ENCODE peak calls at places on chromosomes 3 and 15, in seven cellular contexts. N is astrocyte of the spinal cord; D is NCI-H226; U is activated T-helper 2 cell treated with anti-CD3 and anti-CD28 coated beads, Interferon-gamma antibody, Interleukin-2, Interleukin-4, amounts not matched to agents 10 μg/mL and 5 μg/mL and 100 μg/mL, durations not matched to agents 14 hours and 24 hours and 36 hours; P is NCI-H146; L is tibial artery; J is stimulated activated CD4-positive, alpha-beta T cell treated with anti-CD3 and anti-CD28 coated beads, TNF-alpha, amount 100 ng/mL, for 24 hours. I is an unnamed sample.

GRCh38 chr3:63043631-63044030 is 168.4 kb upstream of the CADPS start:
- DNase-seq in N (peak; percentile 47), D (no peak), U (no peak), P (no peak), L (no peak), J (no peak), I (no peak)

GRCh38 chr3:98560911-98561310 is 29.1 kb downstream of the GPR15 start:
- DNase-seq in N (no peak), D (no peak), U (no peak), P (no peak), L (no peak), J (no peak), I (no peak)

GRCh38 chr3:127606086-127606805 is 8.0 kb downstream of the MCM2 start:
- DNase-seq in N (no peak), D (no peak), U (no peak), P (no peak), L (no peak), J (no peak), I (no peak)

GRCh38 chr3:104723000-104723399 is 643.7 kb upstream of the ALCAM start:
- DNase-seq in N (no peak), D (no peak), U (no peak), P (no peak), L (no peak), J (no peak), I (no peak)

GRCh38 chr3:11289864-11290263 is 17.7 kb downstream of the ATG7 start:
- DNase-seq in N (no peak), D (no peak), U (no peak), P (no peak), L (no peak), J (no peak), I (no peak)

GRCh38 chr15:67089218-67090193 is 24.1 kb downstream of the SMAD3 start:
- DNase-seq in N (peak; percentile 76), D (peak; percentile 94), U (no peak), P (no peak), L (no peak), J (no peak), I (no peak)

GRCh38 chr15:22895465-22896190 is 57.2 kb downstream of the NIPA2 start:
- DNase-seq in N (peak; percentile 31), D (peak; percentile 71), U (no peak), P (no peak), L (no peak), J (no peak), I (no peak)

GRCh38 chr15:30791776-30792175 is 111.9 kb upstream of the FAN1 start:
- DNase-seq in N (no peak), D (no peak), U (no peak), P (no peak), L (no peak), J (no peak), I (no peak)

GRCh38 chr3:43481325-43481860 is 140.4 kb downstream of the ANO10 start:
- DNase-seq in N (no peak), D (no peak), U (no peak), P (no peak), L (no peak), J (no peak), I (no peak)

GRCh38 chr15:59751552-59752413 is 62.7 kb upstream of the BNIP2 start:
- DNase-seq in N (no peak), D (peak; percentile 71), U (no peak), P (peak; percentile 31), L (no peak), J (no peak), I (no peak)

GRCh38 chr15:81942157-81942556 is 103.7 kb downstream of the MEX3B start:
- DNase-seq in N (no peak), D (no peak), U (no peak), P (no peak), L (no peak), J (no peak), I (no peak)

GRCh38 chr15:71341811-71342550 is 226.7 kb downstream of the THSD4 start:
- DNase-seq in N (no peak), D (no peak), U (no peak), P (no peak), L (no peak), J (no peak), I (no peak)

GRCh38 chr3:115099115-115099884 is 47.8 kb downstream of the ZBTB20 start:
- DNase-seq in N (peak; percentile 17), D (no peak), U (no peak), P (no peak), L (no peak), J (no peak), I (no peak)

GRCh38 chr15:81257435-81257834 is 60.8 kb downstream of the IL16 start:
- DNase-seq in N (no peak), D (no peak), U (no peak), P (no peak), L (no peak), J (no peak), I (no peak)

GRCh38 chr3:48426401-48426909 is 3.4 kb downstream of the PLXNB1 start:
- DNase-seq in N (no peak), D (no peak), U (no peak), P (no peak), L (peak; percentile 89), J (no peak), I (no peak)

GRCh38 chr3:12705981-12706380 is 42.1 kb upstream of the RAF1 start:
- DNase-seq in N (peak; percentile 61), D (no peak), U (no peak), P (no peak), L (no peak), J (no peak), I (peak; percentile 60)

GRCh38 chr15:43516801-43517353 is 531 bp upstream of the MAP1A start:
- DNase-seq in N (peak; percentile 63), D (no peak), U (no peak), P (no peak), L (no peak), J (no peak), I (no peak)

GRCh38 chr3:194582196-194582905 is 50.9 kb downstream of the TMEM44 start:
- DNase-seq in N (no peak), D (no peak), U (no peak), P (peak; percentile 25), L (no peak), J (no peak), I (no peak)